ENCODE peak calls at places on chromosomes 13 and 19, in six cellular contexts. J is skeletal muscle cell; E is lung microvascular endothelial cell; K is hepatic stellate cell; P is hypothalamus; S is activated T-cell treated with anti-CD3 and anti-CD28 coated beads, Interleukin-2, amount 50 U/mL, for 24 hours. R is an unnamed sample.

GRCh38 chr19:7507884-7508283 is 8.0 kb upstream of the ZNF358 start:
- DNase-seq in E (peak), J (peak), S (no peak), P (no peak), K (peak), R (peak)

GRCh38 chr13:36088001-36088400 is 43.2 kb downstream of the DCLK1 start:
- DNase-seq in P (no peak), K (no peak), J (no peak), S (no peak), E (no peak), R (no peak)

GRCh38 chr19:21566073-21566472 is 60.7 kb downstream of the ZNF429 start:
- DNase-seq in J (no peak), K (no peak), S (no peak), E (no peak), P (no peak), R (no peak)

GRCh38 chr19:47697863-47698609 is 15.2 kb upstream of the EHD2 start:
- DNase-seq in S (peak), J (peak), P (peak), K (peak), E (peak), R (peak)

GRCh38 chr19:35310331-35310730 is 18.4 kb downstream of the MAG start:
- DNase-seq in K (no peak), S (no peak), P (no peak), E (no peak), J (no peak), R (no peak)

GRCh38 chr13:101985321-101985720 is 416.5 kb downstream of the FGF14 start:
- DNase-seq in S (no peak), E (no peak), P (no peak), K (no peak), J (no peak), R (no peak)

GRCh38 chr19:48511800-48512503 is at the start of gene LMTK3:
- DNase-seq in E (no peak), P (peak), J (no peak), S (peak), K (no peak), R (no peak)

GRCh38 chr19:37999309-38000213 is 92.6 kb downstream of the SIPA1L3 start:
- DNase-seq in J (peak), K (peak), P (no peak), S (no peak), E (peak), R (peak)

GRCh38 chr19:44540736-44541135 is 11.3 kb upstream of the CEACAM20 start:
- DNase-seq in E (no peak), J (no peak), P (no peak), K (no peak), S (no peak), R (no peak)

GRCh38 chr19:49566302-49566701 is 14.1 kb downstream of the NOSIP start:
- DNase-seq in E (no peak), J (no peak), S (no peak), K (no peak), P (no peak), R (no peak)

GRCh38 chr13:113729329-113730019 is 29.6 kb upstream of the TMEM255B start:
- DNase-seq in P (no peak), E (no peak), J (no peak), K (peak), S (no peak), R (no peak)

GRCh38 chr13:50006426-50007135 is 8.7 kb upstream of the KCNRG start:
- DNase-seq in P (no peak), K (no peak), S (no peak), E (no peak), J (no peak), R (no peak)

GRCh38 chr19:12938536-12939291 is at the start of gene CALR:
- DNase-seq in K (peak), P (no peak), J (no peak), E (peak), S (peak), R (no peak)

GRCh38 chr13:61873717-61874116 is 458.1 kb upstream of the PCDH20 start:
- DNase-seq in J (no peak), E (no peak), S (no peak), K (no peak), P (no peak), R (no peak)

GRCh38 chr13:113109151-113110047 is 3.8 kb downstream of the F7 start:
- DNase-seq in K (no peak), S (peak), E (no peak), J (no peak), P (no peak), R (no peak)

GRCh38 chr13:110714798-110715394 is 1.4 kb downstream of the ING1 start:
- DNase-seq in S (peak), E (peak), J (no peak), K (peak), P (no peak), R (peak)

GRCh38 chr19:19064811-19065745 is 1.3 kb downstream of the SLC25A42 start:
- DNase-seq in K (peak), E (peak), J (no peak), S (peak), P (no peak), R (no peak)

GRCh38 chr13:112895521-112896465 is 73.2 kb upstream of the MCF2L start:
- DNase-seq in K (no peak), E (no peak), J (no peak), S (no peak), P (no peak), R (no peak)

GRCh38 chr13:53250272-53250875 is 221.8 kb downstream of the OLFM4 start:
- DNase-seq in P (no peak), E (peak), K (peak), J (peak), S (no peak), R (peak)

GRCh38 chr19:48752511-48753365 is at the start of gene FUT1:
- DNase-seq in E (peak), K (peak), P (no peak), S (peak), J (no peak), R (no peak)

GRCh38 chr13:59823495-59823894 is 340.2 kb downstream of the DIAPH3 start:
- DNase-seq in P (no peak), J (peak), E (peak), S (no peak), K (peak), R (peak)

GRCh38 chr19:10112895-10113591 is 1.6 kb downstream of the P2RY11 start:
- DNase-seq in K (no peak), S (peak), P (no peak), E (peak), J (no peak), R (peak)

GRCh38 chr19:41411682-41412265 is 14.2 kb downstream of the BCKDHA start:
- DNase-seq in E (no peak), J (no peak), K (no peak), S (no peak), P (no peak), R (no peak)

GRCh38 chr19:3404324-3405260 is 38.2 kb downstream of the NFIC start:
- DNase-seq in J (peak), S (no peak), E (peak), P (peak), K (peak), R (peak)

GRCh38 chr13:69243366-69243765 is 864.3 kb upstream of the ATXN8OS start:
- DNase-seq in K (no peak), E (no peak), J (no peak), P (no peak), S (no peak), R (no peak)

GRCh38 chr19:3573162-3573857 is 566 bp downstream of the HMG20B start:
- DNase-seq in P (no peak), J (no peak), E (no peak), S (no peak), K (no peak), R (peak)

GRCh38 chr13:50268500-50268899 is 253.3 kb downstream of the KCNRG start:
- DNase-seq in E (no peak), P (no peak), K (peak), S (no peak), J (no peak), R (no peak)

GRCh38 chr13:40344270-40345148 is 321.9 kb downstream of the FOXO1 start:
- DNase-seq in S (no peak), P (no peak), E (no peak), K (no peak), J (no peak), R (no peak)

GRCh38 chr13:99854376-99854775 is 117.2 kb downstream of the ZIC5 start:
- DNase-seq in E (no peak), S (no peak), P (no peak), J (no peak), K (no peak), R (no peak)

GRCh38 chr19:4717191-4717965 is 6.3 kb downstream of the DPP9 start:
- DNase-seq in P (no peak), K (peak), S (no peak), J (no peak), E (peak), R (peak)

GRCh38 chr13:20814224-20814910 is 40.6 kb upstream of the EEF1AKMT1 start:
- DNase-seq in J (peak), K (peak), E (peak), P (no peak), S (no peak), R (peak)

GRCh38 chr19:51333836-51334460 is 8.0 kb downstream of the VSIG10L start:
- DNase-seq in K (no peak), P (no peak), E (peak), J (no peak), S (no peak), R (no peak)

GRCh38 chr13:24680258-24680920 is at the start of gene ATP12A:
- DNase-seq in E (no peak), K (no peak), S (peak), J (no peak), P (no peak), R (no peak)

GRCh38 chr13:114105351-114106225 is 26.8 kb downstream of the RASA3 start:
- DNase-seq in E (no peak), J (no peak), S (peak), K (no peak), P (no peak), R (no peak)

GRCh38 chr19:33197591-33198000 is 3.5 kb downstream of the LRP3 start:
- DNase-seq in E (no peak), J (no peak), K (no peak), P (no peak), S (no peak), R (no peak)

GRCh38 chr19:13153627-13154240 is 3.5 kb downstream of the IER2 start:
- DNase-seq in E (peak), S (no peak), P (no peak), K (peak), J (no peak), R (no peak)

GRCh38 chr19:11261902-11262839 is at the start of gene DOCK6:
- DNase-seq in J (no peak), E (peak), K (peak), P (no peak), S (peak), R (no peak)

GRCh38 chr13:98647121-98647520 is 70.2 kb upstream of the STK24 start:
- DNase-seq in E (no peak), P (no peak), J (no peak), S (no peak), K (no peak), R (no peak)

GRCh38 chr19:33175886-33176669 is 18.1 kb upstream of the LRP3 start:
- DNase-seq in P (no peak), K (peak), S (no peak), J (no peak), E (peak), R (no peak)

R was measured in SJSA1.